ENCODE peak calls at places on chromosomes 13 and 19, in ten cellular contexts. V, R, G, F, N, A, L, E, M and D are unnamed samples.

GRCh38 chr13:109783815-109784589 is 2.4 kb downstream of the IRS2 start:
- DNase-seq in M (no peak), N (no peak), G (no peak), E (no peak), L (no peak), V (no peak), R (no peak), F (no peak), A (no peak), D (peak)

GRCh38 chr19:15871570-15871969 is 26.3 kb downstream of the CYP4F2 start:
- DNase-seq in M (no peak), A (no peak), L (no peak), F (no peak), R (no peak), N (no peak), E (no peak), V (no peak), G (peak), D (no peak)

GRCh38 chr19:34259367-34259865 is 5.1 kb downstream of the GARRE1 start:
- DNase-seq in R (no peak), N (no peak), M (no peak), G (no peak), V (no peak), A (no peak), L (no peak), E (no peak), F (no peak), D (peak)

GRCh38 chr13:98798849-98799645 is 46.6 kb upstream of the SLC15A1 start:
- DNase-seq in R (no peak), L (no peak), A (no peak), F (peak), N (no peak), G (no peak), E (no peak), V (no peak), M (no peak), D (no peak)

GRCh38 chr13:113759525-113760137 is 605 bp downstream of the TMEM255B start:
- DNase-seq in E (no peak), F (no peak), N (no peak), R (no peak), G (peak), M (no peak), A (no peak), L (no peak), V (no peak), D (peak)

GRCh38 chr13:113589251-113589960 is 4.9 kb downstream of the TFDP1 start:
- DNase-seq in G (no peak), A (no peak), L (no peak), F (no peak), V (no peak), M (no peak), N (no peak), E (no peak), R (no peak), D (peak)

GRCh38 chr13:49319555-49320350 is 72.0 kb downstream of the CDADC1 start:
- DNase-seq in A (no peak), R (no peak), E (no peak), V (no peak), G (no peak), L (no peak), F (no peak), N (no peak), M (no peak), D (no peak)

GRCh38 chr19:40800339-40800996 is 1.5 kb downstream of the EGLN2 start:
- DNase-seq in F (no peak), N (no peak), V (no peak), R (no peak), G (no peak), M (no peak), E (no peak), A (no peak), L (no peak), D (no peak)

GRCh38 chr19:1183543-1184172 is 9.6 kb upstream of the SBNO2 start:
- DNase-seq in L (no peak), F (no peak), N (no peak), G (no peak), E (no peak), R (no peak), A (no peak), M (no peak), V (no peak), D (peak)

GRCh38 chr13:108962652-108963051 is 333.2 kb downstream of the MYO16 start:
- DNase-seq in L (no peak), G (no peak), A (no peak), R (no peak), M (no peak), V (no peak), N (no peak), E (no peak), F (no peak), D (no peak)

GRCh38 chr19:53908106-53908932 is 759 bp upstream of the CACNG7 start:
- DNase-seq in F (no peak), M (no peak), R (no peak), L (no peak), V (no peak), E (peak), G (no peak), A (peak), N (peak), D (peak)